ENCODE peak calls at places on chromosomes 6 and 20, in nine cellular contexts. V is neural progenitor cell; D is nephron progenitor cell; K is epithelial cell of esophagus; Q is gastrocnemius medialis; S is GM12865; C is fibroblast of mammary gland; I is right atrium auricular region; F is CD4-positive, alpha-beta T cell. L is an unnamed sample.

GRCh38 chr6:135418040-135418439 is 79.5 kb downstream of the AHI1 start:
- DNase-seq in S (no peak), F (no peak), K (no peak), I (no peak), V (no peak), Q (no peak), D (no peak), C (no peak), L (no peak)

GRCh38 chr20:31945790-31946189 is 6.1 kb downstream of the PDRG1 start:
- DNase-seq in V (no peak), Q (no peak), I (no peak), D (no peak), C (peak), K (no peak), S (no peak), F (no peak), L (no peak)

GRCh38 chr20:49446808-49447207 is 35.7 kb downstream of the KCNB1 start:
- DNase-seq in I (peak), Q (peak), C (peak), V (peak), F (no peak), D (peak), S (no peak), K (no peak), L (no peak)

GRCh38 chr20:56324806-56325205 is 34.0 kb upstream of the FAM210B start:
- DNase-seq in F (no peak), D (no peak), C (no peak), V (no peak), Q (no peak), S (no peak), I (no peak), K (peak), L (no peak)

GRCh38 chr6:28250747-28251146 is 1.3 kb downstream of the ZKSCAN4 start:
- DNase-seq in D (no peak), I (no peak), Q (no peak), C (no peak), S (no peak), V (no peak), F (no peak), K (no peak), L (no peak)

GRCh38 chr6:25637211-25637610 is 14.8 kb upstream of the SCGN start:
- DNase-seq in S (no peak), C (no peak), F (no peak), Q (no peak), K (no peak), D (no peak), V (no peak), I (no peak), L (no peak)

GRCh38 chr6:88490865-88491264 is 324.7 kb upstream of the CNR1 start:
- DNase-seq in S (no peak), C (peak), I (no peak), Q (no peak), D (no peak), K (no peak), F (no peak), V (no peak), L (no peak)

GRCh38 chr6:136016228-136017225 is 165.0 kb downstream of the PDE7B start:
- DNase-seq in D (no peak), K (no peak), S (no peak), I (no peak), V (no peak), Q (no peak), F (no peak), C (peak), L (no peak)

GRCh38 chr20:62980380-62980960 is 26.3 kb downstream of the BHLHE23 start:
- DNase-seq in C (no peak), K (no peak), S (no peak), I (no peak), F (no peak), Q (no peak), V (no peak), D (no peak), L (no peak)

GRCh38 chr6:139996253-139996834 is 621.9 kb upstream of the CITED2 start:
- DNase-seq in V (peak), C (no peak), D (peak), F (no peak), I (no peak), K (peak), S (peak), Q (no peak), L (peak)
- TF ChIP-seq CTCF in V (peak), C (no peak), D (peak), F (no peak), I (no peak), K (peak), S (no peak), Q (no peak), L (no peak)

GRCh38 chr6:44495036-44495901 is 107.8 kb downstream of the CDC5L start:
- DNase-seq in F (no peak), V (peak), Q (no peak), S (no peak), K (peak), I (peak), C (peak), D (no peak), L (no peak)

GRCh38 chr6:44496705-44497369 is 109.3 kb downstream of the CDC5L start:
- DNase-seq in S (no peak), V (no peak), Q (no peak), K (no peak), C (peak), F (no peak), D (no peak), I (peak), L (no peak)

GRCh38 chr6:44493593-44493992 is 106.1 kb downstream of the CDC5L start:
- DNase-seq in V (no peak), D (no peak), S (no peak), F (no peak), K (no peak), Q (no peak), I (no peak), C (no peak), L (no peak)

GRCh38 chr6:44493132-44493531 is 105.6 kb downstream of the CDC5L start:
- DNase-seq in S (no peak), C (no peak), Q (no peak), K (no peak), V (no peak), D (no peak), F (no peak), I (no peak), L (no peak)

DNA sequence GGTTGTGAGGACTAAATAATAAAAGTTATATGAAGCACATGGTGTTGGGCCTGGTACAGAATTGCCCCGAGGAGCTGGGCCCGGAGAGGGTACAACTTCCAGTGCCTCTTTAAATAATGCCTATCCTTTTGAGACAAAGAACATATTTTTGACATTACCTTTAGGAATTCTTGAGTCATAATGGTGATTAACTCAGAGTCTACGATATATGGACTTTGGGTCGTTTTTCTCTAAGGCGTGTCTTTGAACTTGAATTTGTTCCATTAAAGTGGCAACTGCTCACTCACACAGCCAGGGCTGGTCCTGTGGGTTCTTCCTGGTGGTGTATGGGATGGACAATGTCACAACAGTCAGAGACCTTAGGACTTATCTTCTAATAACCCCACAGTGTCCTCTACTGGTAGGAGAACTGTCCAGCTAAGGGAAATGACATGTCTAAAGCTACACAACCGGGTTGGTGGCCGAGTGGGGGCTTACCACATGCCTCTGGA is 106.5 kb downstream of the CDC5L start:
- DNase-seq in K (peak), F (no peak), D (no peak), V (no peak), C (peak), Q (no peak), I (no peak), S (no peak), L (no peak)
- TF ChIP-seq CTCF in K (no peak), F (no peak), D (no peak), V (peak), C (peak), Q (no peak), I (no peak), S (no peak), L (no peak)

GRCh38 chr6:112781236-112781635 is 434.1 kb downstream of the RFPL4B start:
- DNase-seq in K (peak), Q (no peak), S (peak), F (no peak), I (no peak), C (peak), V (peak), D (peak), L (no peak)
- TF ChIP-seq CTCF in K (peak), Q (no peak), S (no peak), F (no peak), I (no peak), C (no peak), V (peak), D (no peak), L (no peak)

DNA sequence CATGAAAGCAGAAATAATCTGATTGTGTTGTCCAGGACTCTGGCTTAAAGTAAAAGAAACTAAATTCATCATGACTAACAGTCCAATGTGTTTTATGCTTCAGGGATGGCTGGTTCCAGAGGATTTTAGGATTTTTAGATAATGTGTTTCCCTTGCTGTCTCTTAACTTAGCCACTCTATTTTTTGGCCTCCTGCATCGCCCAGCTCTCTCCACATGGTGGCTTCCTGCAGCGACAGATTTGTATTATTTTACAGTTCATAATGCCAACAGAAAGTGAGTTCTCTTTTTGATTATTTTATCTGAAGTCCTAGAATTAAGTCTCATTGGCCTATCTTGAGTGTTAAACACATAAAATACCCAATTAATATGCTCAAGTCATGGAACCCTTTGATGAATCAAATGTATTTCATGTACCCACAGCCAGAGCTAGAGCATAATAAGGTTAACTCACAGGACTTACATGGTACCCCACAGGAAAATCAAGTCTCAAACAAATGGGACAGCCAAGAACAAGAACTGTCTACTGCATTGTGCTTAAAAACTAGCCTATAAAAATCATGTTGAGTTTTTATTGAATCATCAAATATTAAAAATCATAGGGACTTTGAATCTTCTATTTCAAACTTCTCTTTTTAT is 582.5 kb downstream of the DOK5 start:
- DNase-seq in K (peak), V (no peak), I (no peak), D (no peak), F (no peak), Q (no peak), S (no peak), C (peak), L (no peak)
- TF ChIP-seq CTCF in K (peak), V (peak), I (peak), D (peak), F (no peak), Q (no peak), S (no peak), C (peak), L (no peak)

GRCh38 chr6:37575221-37575620 is 75.5 kb upstream of the CCDC167 start:
- DNase-seq in D (no peak), Q (no peak), C (no peak), I (no peak), F (no peak), S (no peak), V (no peak), K (no peak), L (no peak)

GRCh38 chr6:37578104-37578503 is 78.4 kb upstream of the CCDC167 start:
- DNase-seq in I (no peak), F (no peak), K (no peak), S (no peak), D (no peak), V (no peak), Q (no peak), C (no peak), L (no peak)

GRCh38 chr6:37572340-37572739 is 72.6 kb upstream of the CCDC167 start:
- DNase-seq in V (no peak), K (no peak), Q (no peak), D (no peak), I (no peak), F (no peak), C (no peak), S (no peak), L (no peak)

GRCh38 chr6:37579444-37580067 is 79.9 kb upstream of the CCDC167 start:
- DNase-seq in F (no peak), C (no peak), K (no peak), V (no peak), D (no peak), Q (no peak), S (no peak), I (no peak), L (no peak)

DNA sequence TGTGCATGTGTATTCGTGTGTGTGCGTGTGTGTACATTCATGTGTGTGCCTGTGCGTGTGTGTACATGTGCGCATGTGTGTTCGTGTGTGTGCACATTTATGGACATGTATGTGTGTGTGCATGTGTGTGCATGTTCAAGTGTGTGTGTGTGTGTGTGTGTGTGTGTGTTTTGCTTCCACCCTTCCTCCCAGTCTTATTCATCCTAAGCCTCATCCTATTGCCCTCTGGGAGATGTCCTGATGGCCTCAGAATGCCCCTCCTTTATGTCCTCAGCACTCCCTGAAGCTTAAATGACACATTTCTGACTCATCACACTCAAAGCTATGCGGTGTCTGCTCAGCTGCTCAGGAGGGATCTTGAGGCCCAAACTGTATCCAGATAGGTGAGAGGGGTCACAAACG is 76.6 kb upstream of the CCDC167 start:
- DNase-seq in D (no peak), I (no peak), Q (no peak), C (peak), V (no peak), S (no peak), K (peak), F (no peak), L (no peak)
- TF ChIP-seq CTCF in D (no peak), I (no peak), Q (no peak), C (no peak), V (no peak), S (no peak), K (no peak), F (no peak), L (no peak)

GRCh38 chr6:161658216-161658615 is 384.4 kb upstream of the AGPAT4 start:
- DNase-seq in C (no peak), F (no peak), S (no peak), Q (no peak), D (no peak), K (no peak), V (no peak), I (no peak), L (no peak)

GRCh38 chr6:161663682-161664081 is 389.8 kb upstream of the AGPAT4 start:
- DNase-seq in F (no peak), D (no peak), C (no peak), I (no peak), S (no peak), V (no peak), K (no peak), Q (no peak), L (no peak)

GRCh38 chr6:161660666-161661571 is 387.1 kb upstream of the AGPAT4 start:
- DNase-seq in F (no peak), Q (no peak), D (no peak), V (no peak), S (peak), C (peak), K (no peak), I (no peak), L (no peak)
- TF ChIP-seq CTCF in F (no peak), Q (no peak), D (no peak), V (no peak), S (peak), C (peak), K (no peak), I (no peak), L (no peak)